ENCODE peak calls at places on chromosomes 16 and 17, in ten cellular contexts. One of them, this sample, is unnamed. For H3K27me3, the result is how much of the 10 kb centered on the place peaks cover.

GRCh38 chr17:9006175-9006767 is 15.0 kb upstream of the NTN1 start:
- DNase-seq in hepatocyte: no peak
- DNase-seq in lung: no peak
- DNase-seq in Karpas-422: no peak
- DNase-seq in endodermal cell: peak
- DNase-seq in thoracic aorta: no peak
- DNase-seq in body of pancreas: no peak
- DNase-seq in esophagus squamous epithelium: no peak
- DNase-seq in small intestine: no peak
- DNase-seq in MM.1S: no peak
- DNase-seq in this sample: no peak

GRCh38 chr17:48113201-48113676 is 5.7 kb downstream of the SNX11 start:
- DNase-seq in hepatocyte: no peak
- DNase-seq in lung: no peak
- DNase-seq in Karpas-422: peak
- DNase-seq in endodermal cell: no peak
- DNase-seq in thoracic aorta: no peak
- DNase-seq in body of pancreas: peak
- DNase-seq in esophagus squamous epithelium: no peak
- DNase-seq in small intestine: no peak
- DNase-seq in MM.1S: no peak
- DNase-seq in this sample: peak

GRCh38 chr17:70484050-70484449 is 314.7 kb downstream of the KCNJ2 start:
- DNase-seq in hepatocyte: no peak
- DNase-seq in lung: no peak
- DNase-seq in Karpas-422: no peak
- DNase-seq in endodermal cell: no peak
- DNase-seq in thoracic aorta: no peak
- DNase-seq in body of pancreas: no peak
- DNase-seq in esophagus squamous epithelium: no peak
- DNase-seq in small intestine: no peak
- DNase-seq in MM.1S: no peak
- DNase-seq in this sample: no peak

GRCh38 chr17:74464730-74465377 is 1.6 kb upstream of the CD300A start:
- DNase-seq in hepatocyte: no peak
- DNase-seq in lung: no peak
- DNase-seq in Karpas-422: no peak
- DNase-seq in endodermal cell: no peak
- DNase-seq in thoracic aorta: no peak
- DNase-seq in body of pancreas: no peak
- DNase-seq in esophagus squamous epithelium: no peak
- DNase-seq in small intestine: no peak
- DNase-seq in MM.1S: no peak
- DNase-seq in this sample: no peak

GRCh38 chr17:68318103-68318991 is 27.1 kb downstream of the ARSG start:
- DNase-seq in hepatocyte: peak
- DNase-seq in lung: no peak
- DNase-seq in Karpas-422: no peak
- DNase-seq in endodermal cell: no peak
- DNase-seq in thoracic aorta: no peak
- DNase-seq in body of pancreas: peak
- DNase-seq in esophagus squamous epithelium: no peak
- DNase-seq in small intestine: no peak
- DNase-seq in MM.1S: no peak
- DNase-seq in this sample: peak

GRCh38 chr16:51542856-51543510 is 391.9 kb upstream of the SALL1 start:
- DNase-seq in hepatocyte: no peak
- DNase-seq in lung: no peak
- DNase-seq in Karpas-422: no peak
- DNase-seq in endodermal cell: no peak
- DNase-seq in thoracic aorta: no peak
- DNase-seq in body of pancreas: no peak
- DNase-seq in esophagus squamous epithelium: no peak
- DNase-seq in small intestine: no peak
- DNase-seq in MM.1S: no peak
- DNase-seq in this sample: no peak

GRCh38 chr17:64007838-64008282 is 9.7 kb downstream of the PRR29 start:
- DNase-seq in hepatocyte: no peak
- DNase-seq in lung: no peak
- DNase-seq in Karpas-422: no peak
- DNase-seq in endodermal cell: peak
- DNase-seq in thoracic aorta: no peak
- DNase-seq in body of pancreas: no peak
- DNase-seq in esophagus squamous epithelium: no peak
- DNase-seq in small intestine: peak
- DNase-seq in MM.1S: no peak
- DNase-seq in this sample: no peak

GRCh38 chr17:80385046-80385445 is 29.9 kb upstream of the ENDOV start:
- DNase-seq in hepatocyte: no peak
- DNase-seq in lung: no peak
- DNase-seq in Karpas-422: peak
- DNase-seq in endodermal cell: no peak
- DNase-seq in thoracic aorta: no peak
- DNase-seq in body of pancreas: no peak
- DNase-seq in esophagus squamous epithelium: no peak
- DNase-seq in small intestine: no peak
- DNase-seq in MM.1S: no peak
- DNase-seq in this sample: no peak

GRCh38 chr16:53714080-53715050 is 10.4 kb downstream of the FTO start:
- DNase-seq in hepatocyte: no peak
- DNase-seq in lung: no peak
- DNase-seq in Karpas-422: no peak
- DNase-seq in endodermal cell: no peak
- DNase-seq in thoracic aorta: no peak
- DNase-seq in body of pancreas: no peak
- DNase-seq in esophagus squamous epithelium: no peak
- DNase-seq in small intestine: no peak
- DNase-seq in MM.1S: no peak
- DNase-seq in this sample: no peak

GRCh38 chr17:32684087-32684828 is 192.7 kb downstream of the MYO1D start:
- DNase-seq in hepatocyte: no peak
- DNase-seq in lung: no peak
- DNase-seq in Karpas-422: no peak
- DNase-seq in endodermal cell: no peak
- DNase-seq in thoracic aorta: no peak
- DNase-seq in body of pancreas: no peak
- DNase-seq in esophagus squamous epithelium: no peak
- DNase-seq in small intestine: no peak
- DNase-seq in MM.1S: no peak
- DNase-seq in this sample: no peak

GRCh38 chr17:4505187-4505586 is 6.5 kb downstream of the SPNS2 start:
- DNase-seq in hepatocyte: no peak
- DNase-seq in lung: no peak
- DNase-seq in Karpas-422: no peak
- DNase-seq in endodermal cell: peak
- DNase-seq in thoracic aorta: no peak
- DNase-seq in body of pancreas: no peak
- DNase-seq in esophagus squamous epithelium: no peak
- DNase-seq in small intestine: no peak
- DNase-seq in MM.1S: no peak
- DNase-seq in this sample: no peak

GRCh38 chr17:1710807-1711553 is 803 bp upstream of the TLCD2 start:
- DNase-seq in hepatocyte: peak
- DNase-seq in lung: no peak
- DNase-seq in Karpas-422: no peak
- DNase-seq in endodermal cell: peak
- DNase-seq in thoracic aorta: no peak
- DNase-seq in body of pancreas: no peak
- DNase-seq in esophagus squamous epithelium: no peak
- DNase-seq in small intestine: peak
- DNase-seq in MM.1S: no peak
- DNase-seq in this sample: no peak

DNA sequence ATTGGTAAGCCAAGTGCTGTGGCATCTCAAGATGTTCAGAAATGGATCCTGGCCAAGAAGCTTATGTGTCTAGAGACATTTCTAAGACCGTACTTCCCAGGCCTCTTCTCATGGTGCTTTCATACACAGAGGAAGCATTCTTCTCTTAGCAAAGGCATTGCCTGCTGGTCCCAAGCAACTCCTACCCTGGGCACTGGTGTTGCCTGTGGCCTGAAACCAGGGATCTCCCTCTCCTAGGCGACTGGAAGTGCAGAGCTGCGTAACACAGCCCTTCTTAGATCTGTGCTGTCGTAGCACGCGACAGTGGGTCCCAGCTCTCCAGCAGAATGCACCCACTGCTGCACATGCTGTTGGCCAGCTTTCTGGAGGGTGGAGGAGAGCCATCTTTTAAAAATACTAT is 182.9 kb downstream of the CCDC182 start:
- DNase-seq in hepatocyte: no peak
- DNase-seq in lung: no peak
- DNase-seq in Karpas-422: no peak
- DNase-seq in endodermal cell: no peak
- DNase-seq in thoracic aorta: no peak
- DNase-seq in body of pancreas: no peak
- DNase-seq in esophagus squamous epithelium: no peak
- DNase-seq in small intestine: no peak
- DNase-seq in MM.1S: no peak
- DNase-seq in this sample: no peak
- H3K27ac ChIP-seq in hepatocyte: peak
- H3K27ac ChIP-seq in lung: no peak
- H3K27ac ChIP-seq in Karpas-422: no peak
- H3K27ac ChIP-seq in endodermal cell: no peak
- H3K27ac ChIP-seq in thoracic aorta: peak
- H3K27ac ChIP-seq in body of pancreas: no peak
- H3K27ac ChIP-seq in esophagus squamous epithelium: no peak
- H3K27ac ChIP-seq in small intestine: no peak
- H3K27ac ChIP-seq in MM.1S: no peak
- H3K27ac ChIP-seq in this sample: no peak

GRCh38 chr17:60151355-60151754 is 1.6 kb downstream of the CA4 start:
- DNase-seq in hepatocyte: no peak
- DNase-seq in lung: no peak
- DNase-seq in Karpas-422: peak
- DNase-seq in endodermal cell: peak
- DNase-seq in thoracic aorta: no peak
- DNase-seq in body of pancreas: no peak
- DNase-seq in esophagus squamous epithelium: no peak
- DNase-seq in small intestine: no peak
- DNase-seq in MM.1S: peak
- DNase-seq in this sample: no peak
- H3K27me3 ChIP-seq in hepatocyte: half or more
- H3K27me3 ChIP-seq in lung: under half
- H3K27me3 ChIP-seq in Karpas-422: under half
- H3K27me3 ChIP-seq in endodermal cell: half or more
- H3K27me3 ChIP-seq in thoracic aorta: under half
- H3K27me3 ChIP-seq in body of pancreas: under half
- H3K27me3 ChIP-seq in esophagus squamous epithelium: under half
- H3K27me3 ChIP-seq in small intestine: under half
- H3K27me3 ChIP-seq in MM.1S: under half
- H3K27me3 ChIP-seq in this sample: half or more

GRCh38 chr17:77356690-77357201 is 216.0 kb downstream of the SEC14L1 start:
- DNase-seq in hepatocyte: peak
- DNase-seq in lung: peak
- DNase-seq in Karpas-422: no peak
- DNase-seq in endodermal cell: no peak
- DNase-seq in thoracic aorta: no peak
- DNase-seq in body of pancreas: no peak
- DNase-seq in esophagus squamous epithelium: no peak
- DNase-seq in small intestine: no peak
- DNase-seq in MM.1S: no peak
- DNase-seq in this sample: peak
- H3K27ac ChIP-seq in hepatocyte: no peak
- H3K27ac ChIP-seq in lung: no peak
- H3K27ac ChIP-seq in Karpas-422: no peak
- H3K27ac ChIP-seq in endodermal cell: no peak
- H3K27ac ChIP-seq in thoracic aorta: no peak
- H3K27ac ChIP-seq in body of pancreas: no peak
- H3K27ac ChIP-seq in esophagus squamous epithelium: peak
- H3K27ac ChIP-seq in small intestine: no peak
- H3K27ac ChIP-seq in MM.1S: no peak
- H3K27ac ChIP-seq in this sample: no peak

DNA sequence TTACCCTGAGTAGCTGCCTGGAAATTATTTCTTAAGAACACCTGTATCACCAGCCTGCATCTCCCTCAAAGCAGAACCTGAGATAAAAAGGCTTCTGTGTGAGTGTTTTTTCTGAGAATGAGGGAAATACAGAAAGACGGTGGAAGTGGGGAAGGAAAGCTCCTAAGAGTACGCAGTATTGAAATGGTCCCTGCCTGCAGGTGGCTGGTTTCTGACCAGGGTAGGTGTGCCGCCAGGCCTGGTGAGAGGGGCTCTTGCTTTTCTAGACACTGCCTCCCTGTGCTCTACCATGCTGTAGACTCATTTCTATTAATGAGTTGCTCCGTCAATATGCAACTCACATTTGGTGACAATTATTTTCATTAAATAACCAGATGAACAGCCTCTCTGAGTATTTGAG is 201.7 kb downstream of the MAP2K4 start:
- DNase-seq in hepatocyte: no peak
- DNase-seq in lung: no peak
- DNase-seq in Karpas-422: no peak
- DNase-seq in endodermal cell: no peak
- DNase-seq in thoracic aorta: no peak
- DNase-seq in body of pancreas: no peak
- DNase-seq in esophagus squamous epithelium: no peak
- DNase-seq in small intestine: no peak
- DNase-seq in MM.1S: no peak
- DNase-seq in this sample: no peak
- H3K27me3 ChIP-seq in hepatocyte: under half
- H3K27me3 ChIP-seq in lung: under half
- H3K27me3 ChIP-seq in Karpas-422: under half
- H3K27me3 ChIP-seq in endodermal cell: under half
- H3K27me3 ChIP-seq in thoracic aorta: under half
- H3K27me3 ChIP-seq in body of pancreas: under half
- H3K27me3 ChIP-seq in esophagus squamous epithelium: under half
- H3K27me3 ChIP-seq in small intestine: under half
- H3K27me3 ChIP-seq in MM.1S: under half
- H3K27me3 ChIP-seq in this sample: under half

DNA sequence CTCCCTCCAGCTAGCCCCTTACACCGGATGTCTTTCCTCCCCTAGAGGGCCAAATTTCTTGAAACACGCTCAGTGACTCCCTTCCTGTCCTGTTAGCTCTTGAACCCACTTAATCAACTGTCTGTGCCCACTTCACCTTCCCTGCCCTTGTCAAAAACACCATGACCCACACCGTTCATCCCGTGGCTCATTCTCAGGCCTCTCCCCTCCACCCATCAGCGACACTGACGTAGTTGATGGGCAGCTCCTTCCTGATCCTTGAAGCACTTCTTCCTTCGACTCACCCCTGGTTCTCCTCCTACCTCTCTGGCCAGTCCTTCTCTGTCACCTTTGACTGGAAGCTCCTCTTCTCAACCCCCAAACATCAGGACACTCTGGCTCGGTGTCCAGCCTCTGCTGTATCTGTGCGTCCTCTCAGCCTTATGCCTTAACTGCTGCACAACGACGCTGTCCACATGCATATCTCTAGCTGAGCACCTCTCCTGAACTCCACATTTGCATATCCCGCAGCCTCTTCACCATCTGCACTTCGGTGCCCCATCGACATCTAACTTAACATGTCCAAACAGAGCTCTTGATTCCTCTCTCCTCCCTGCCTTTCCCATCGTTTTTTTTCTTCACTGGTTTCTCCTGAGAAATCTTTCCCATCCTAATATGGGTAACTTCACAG is 39.3 kb upstream of the CCDC182 start:
- DNase-seq in hepatocyte: no peak
- DNase-seq in lung: no peak
- DNase-seq in Karpas-422: peak
- DNase-seq in endodermal cell: peak
- DNase-seq in thoracic aorta: no peak
- DNase-seq in body of pancreas: no peak
- DNase-seq in esophagus squamous epithelium: no peak
- DNase-seq in small intestine: no peak
- DNase-seq in MM.1S: no peak
- DNase-seq in this sample: peak
- H3K27ac ChIP-seq in hepatocyte: no peak
- H3K27ac ChIP-seq in lung: peak
- H3K27ac ChIP-seq in Karpas-422: no peak
- H3K27ac ChIP-seq in endodermal cell: no peak
- H3K27ac ChIP-seq in thoracic aorta: no peak
- H3K27ac ChIP-seq in body of pancreas: no peak
- H3K27ac ChIP-seq in esophagus squamous epithelium: no peak
- H3K27ac ChIP-seq in small intestine: no peak
- H3K27ac ChIP-seq in MM.1S: no peak
- H3K27ac ChIP-seq in this sample: no peak

This sample was measured in cardiac muscle cell.